ENCODE peak calls at places on chromosomes 11 and 22, in five cellular contexts. X, B, S, V and G are unnamed samples.

GRCh38 chr11:31725176-31725575 is 85.9 kb downstream of the PAX6 start:
- DNase-seq in B (no peak), V (no peak), X (no peak), S (peak), G (no peak)

GRCh38 chr11:59758638-59759037 is 3.5 kb downstream of the STX3 start:
- DNase-seq in V (no peak), B (no peak), X (no peak), S (no peak), G (no peak)

GRCh38 chr11:129896062-129896461 is 684 bp upstream of the NFRKB start:
- DNase-seq in S (no peak), V (no peak), B (no peak), X (no peak), G (no peak)

GRCh38 chr22:35542972-35543516 is 2.4 kb downstream of the RASD2 start:
- DNase-seq in X (no peak), B (no peak), V (no peak), S (no peak), G (no peak)

GRCh38 chr11:6705905-6706535 is 22.9 kb upstream of the MRPL17 start:
- DNase-seq in X (peak), S (peak), B (peak), V (peak), G (peak)

GRCh38 chr11:3153291-3153861 is 11.7 kb downstream of the OSBPL5 start:
- DNase-seq in X (no peak), V (peak), S (peak), B (no peak), G (peak)

GRCh38 chr11:36718481-36718880 is 120.4 kb upstream of the RAG2 start:
- DNase-seq in V (no peak), S (no peak), B (no peak), X (no peak), G (no peak)

GRCh38 chr11:134610116-134610910 is 198.3 kb upstream of the B3GAT1 start:
- DNase-seq in S (no peak), B (no peak), V (no peak), X (no peak), G (no peak)

GRCh38 chr11:3123316-3123715 is 41.8 kb downstream of the OSBPL5 start:
- DNase-seq in B (peak), S (peak), X (no peak), V (no peak), G (no peak)

GRCh38 chr11:105673089-105673488 is 63.2 kb downstream of the GRIA4 start:
- DNase-seq in S (peak), X (peak), B (no peak), V (peak), G (no peak)

GRCh38 chr22:30396871-30397655 is at the start of gene SEC14L2:
- DNase-seq in S (no peak), B (peak), V (no peak), X (peak), G (peak)

GRCh38 chr11:34997872-34998548 is 81.6 kb downstream of the PDHX start:
- DNase-seq in S (no peak), B (no peak), X (peak), V (no peak), G (peak)

GRCh38 chr22:30649430-30650007 is 13.9 kb downstream of the SLC35E4 start:
- DNase-seq in X (peak), B (no peak), V (peak), S (peak), G (peak)

GRCh38 chr11:86888164-86888977 is 66.8 kb downstream of the FZD4 start:
- DNase-seq in V (no peak), X (no peak), B (no peak), S (peak), G (peak)

GRCh38 chr11:35087648-35088047 is 51.3 kb upstream of the CD44 start:
- DNase-seq in S (peak), X (no peak), V (no peak), B (no peak), G (no peak)

GRCh38 chr11:75449271-75449670 is 16.3 kb upstream of the KLHL35 start:
- DNase-seq in V (no peak), B (no peak), S (no peak), X (no peak), G (no peak)

GRCh38 chr11:33949201-33949913 is 57.5 kb upstream of the LMO2 start:
- DNase-seq in B (peak), X (no peak), V (no peak), S (no peak), G (no peak)

DNA sequence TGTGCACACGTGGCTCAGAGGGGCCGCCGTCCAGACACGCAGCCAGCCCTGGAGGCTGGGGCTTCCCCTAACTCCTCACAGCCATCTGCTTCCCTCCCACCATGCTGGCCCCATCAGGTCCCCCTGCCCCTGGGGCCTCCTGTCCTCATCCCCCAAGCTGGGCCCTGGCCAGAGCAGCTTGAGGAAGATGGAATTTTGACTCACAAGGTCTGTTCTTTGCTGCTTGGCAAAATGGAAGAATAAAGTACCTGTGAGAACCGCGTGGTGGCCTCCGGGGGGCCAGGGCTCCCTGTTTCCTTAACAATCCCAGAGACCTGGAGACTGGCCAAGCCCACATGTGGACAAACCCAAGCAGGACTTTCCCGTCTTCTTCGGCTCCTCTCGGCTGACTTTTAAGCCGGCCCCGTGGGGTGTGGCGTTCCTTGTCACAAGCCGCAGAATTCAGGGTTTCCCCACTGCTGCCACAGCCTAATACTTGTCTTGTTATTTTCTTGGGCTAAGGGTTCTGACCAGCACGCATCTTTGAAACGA is 872.8 kb downstream of the BRD1 start:
- DNase-seq in S (no peak), B (no peak), V (no peak), X (no peak), G (no peak)
- TF ChIP-seq CTCF in S (no peak), B (no peak), V (no peak), X (no peak), G (no peak)

GRCh38 chr11:12496181-12497025 is 119.0 kb downstream of the PARVA start:
- DNase-seq in X (no peak), B (no peak), V (no peak), S (no peak), G (peak)
- TF ChIP-seq CTCF in X (peak), B (no peak), V (peak), S (no peak), G (peak)

GRCh38 chr11:64996710-64997380 is at the start of gene BATF2:
- DNase-seq in B (no peak), V (peak), S (peak), X (peak), G (peak)
- TF ChIP-seq CTCF in B (peak), V (peak), S (no peak), X (peak), G (peak)

DNA sequence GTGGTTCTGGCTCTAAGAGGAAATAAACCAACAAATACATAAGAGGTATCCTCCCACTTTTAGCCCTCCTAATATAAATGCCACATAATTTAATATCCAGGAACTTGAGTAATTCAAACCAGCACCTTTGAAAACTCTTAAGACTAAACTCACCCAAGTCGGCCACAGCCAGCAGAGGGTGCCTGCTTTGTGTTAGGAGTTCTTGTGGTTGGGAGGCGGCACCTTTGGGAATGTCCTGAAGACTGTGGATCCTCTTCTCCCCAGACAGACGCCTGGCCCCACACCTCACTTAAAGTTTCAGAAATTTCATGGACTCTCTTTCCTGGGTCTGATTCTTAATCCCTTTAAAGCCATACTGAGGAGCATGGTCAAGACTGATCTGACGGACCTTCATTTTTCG is 169.0 kb downstream of the TBC1D22A start:
- DNase-seq in V (peak), S (peak), X (peak), B (no peak), G (peak)
- TF ChIP-seq CTCF in V (peak), S (peak), X (peak), B (no peak), G (peak)

GRCh38 chr11:124875943-124876817 is 10.9 kb downstream of the ROBO3 start:
- DNase-seq in V (peak), B (peak), X (peak), S (peak), G (peak)
- TF ChIP-seq CTCF in V (peak), B (peak), X (peak), S (peak), G (peak)

GRCh38 chr11:122646549-122647340 is 8.8 kb upstream of the UBASH3B start:
- DNase-seq in X (peak), V (peak), S (peak), B (no peak), G (peak)
- TF ChIP-seq CTCF in X (no peak), V (no peak), S (no peak), B (no peak), G (no peak)

GRCh38 chr11:111459506-111460270 is 52.5 kb downstream of the BTG4 start:
- DNase-seq in X (no peak), B (no peak), V (no peak), S (no peak), G (no peak)
- TF ChIP-seq CTCF in X (no peak), B (no peak), V (peak), S (no peak), G (peak)

GRCh38 chr11:61460986-61461385 is 31.1 kb downstream of the SDHAF2 start:
- DNase-seq in X (no peak), V (no peak), B (no peak), S (no peak), G (no peak)
- TF ChIP-seq CTCF in X (no peak), V (peak), B (no peak), S (no peak), G (no peak)